ENCODE peak calls at places on chromosome X, in four cellular contexts. M, F, Q and K are unnamed samples.

GRCh38 chrX:107678957-107679740 is 50.8 kb downstream of the PRPS1 start:
- DNase-seq in M (no peak), F (peak; percentile 71), Q (peak; percentile 84), K (no peak)

GRCh38 chrX:124362072-124362471 is 15.7 kb downstream of the SH2D1A start:
- DNase-seq in M (no peak), F (no peak), Q (no peak), K (no peak)

GRCh38 chrX:69371159-69371558 is 133.0 kb upstream of the NALF2 start:
- DNase-seq in M (no peak), F (no peak), Q (no peak), K (no peak)

GRCh38 chrX:37922926-37923325 is 75.6 kb upstream of the DYNLT3 start:
- DNase-seq in M (no peak), F (no peak), Q (no peak), K (no peak)

GRCh38 chrX:133085785-133086184 is 11.1 kb downstream of the USP26 start:
- DNase-seq in M (no peak), F (no peak), Q (no peak), K (peak; percentile 13)

GRCh38 chrX:95949588-95949987 is 735.1 kb upstream of the DIAPH2 start:
- DNase-seq in M (no peak), F (no peak), Q (no peak), K (peak; percentile 76)

GRCh38 chrX:115339441-115340025 is 50.0 kb downstream of the LUZP4 start:
- DNase-seq in M (no peak), F (peak; percentile 21), Q (peak; percentile 26), K (peak; percentile 71)

GRCh38 chrX:128717635-128718578 is 665.7 kb upstream of the ACTRT1 start:
- DNase-seq in M (no peak), F (no peak), Q (no peak), K (no peak)

GRCh38 chrX:21176927-21177571 is 197.2 kb upstream of the CNKSR2 start:
- DNase-seq in M (no peak), F (no peak), Q (no peak), K (no peak)

GRCh38 chrX:118550792-118551191 is 55.2 kb downstream of the DOCK11 start:
- DNase-seq in M (no peak), F (peak; percentile 28), Q (no peak), K (peak; percentile 50)

GRCh38 chrX:80879916-80880315 is 70.2 kb upstream of the BRWD3 start:
- DNase-seq in M (peak; percentile 1), F (peak; percentile 5), Q (no peak), K (no peak)

GRCh38 chrX:100615015-100615414 is 21.6 kb downstream of the TSPAN6 start:
- DNase-seq in M (peak; percentile 76), F (peak; percentile 68), Q (peak; percentile 75), K (peak; percentile 67)

GRCh38 chrX:46218373-46218772 is 326.8 kb downstream of the ZNF674 start:
- DNase-seq in M (no peak), F (no peak), Q (no peak), K (peak; percentile 1)

GRCh38 chrX:97563531-97564133 is 679.9 kb downstream of the RPA4 start:
- DNase-seq in M (no peak), F (peak; percentile 71), Q (peak; percentile 72), K (no peak)

GRCh38 chrX:149881081-149881711 is at the start of gene MAGEA8:
- DNase-seq in M (peak; percentile 15), F (no peak), Q (no peak), K (peak; percentile 60)

GRCh38 chrX:84221181-84221580 is 33.2 kb upstream of the RPS6KA6 start:
- DNase-seq in M (no peak), F (no peak), Q (no peak), K (no peak)

GRCh38 chrX:22800360-22800759 is 199.4 kb upstream of the DDX53 start:
- DNase-seq in M (peak; percentile 78), F (peak; percentile 89), Q (peak; percentile 88), K (peak; percentile 56)

GRCh38 chrX:111352424-111352823 is 59.6 kb downstream of the DCX start:
- DNase-seq in M (no peak), F (no peak), Q (peak; percentile 80), K (no peak)

GRCh38 chrX:54029543-54030143 is 14.6 kb downstream of the PHF8 start:
- DNase-seq in M (no peak), F (no peak), Q (no peak), K (no peak)

GRCh38 chrX:57674861-57675260 is 5.2 kb downstream of the NLRP2B start:
- DNase-seq in M (no peak), F (no peak), Q (no peak), K (no peak)

GRCh38 chrX:146224442-146224841 is 406.8 kb downstream of the SLITRK2 start:
- DNase-seq in M (peak; percentile 42), F (no peak), Q (no peak), K (no peak)

GRCh38 chrX:40854242-40854641 is 118.9 kb upstream of the MED14 start:
- DNase-seq in M (no peak), F (no peak), Q (no peak), K (no peak)

GRCh38 chrX:40852573-40852972 is 117.2 kb upstream of the MED14 start:
- DNase-seq in M (peak; percentile 15), F (no peak), Q (no peak), K (no peak)

GRCh38 chrX:40853004-40853815 is 117.9 kb upstream of the MED14 start:
- DNase-seq in M (no peak), F (no peak), Q (no peak), K (no peak)

GRCh38 chrX:40855411-40855810 is 120.1 kb upstream of the MED14 start:
- DNase-seq in M (no peak), F (no peak), Q (no peak), K (no peak)

DNA sequence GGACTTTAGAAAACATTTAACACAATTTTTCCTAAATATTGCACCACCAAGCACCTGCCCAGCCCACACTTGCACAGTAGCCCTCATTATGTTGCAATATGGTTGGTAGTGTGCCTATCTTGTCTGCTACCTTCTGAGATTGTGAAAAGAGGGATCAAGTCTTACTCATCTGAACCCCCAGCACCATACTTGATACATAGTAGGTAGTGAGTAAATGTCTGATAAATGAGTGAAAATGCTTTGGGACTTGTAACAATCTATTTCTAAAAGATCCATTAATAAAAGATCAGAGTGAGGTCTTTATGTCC is 118.4 kb upstream of the MED14 start:
- DNase-seq in M (no peak), F (no peak), Q (no peak), K (peak; percentile 34)
- H3K4ac ChIP-seq in M (no peak overlapping the region), F (no peak overlapping the region), Q (no peak overlapping the region), K (no peak overlapping the region)

GRCh38 chrX:40580537-40581332 is at the start of gene ATP6AP2:
- DNase-seq in M (peak; percentile 97), F (peak; percentile 90), Q (peak; percentile 94), K (peak; percentile 92)
- H4K8ac ChIP-seq in M (no peak within 1 kb of the TSS), F (peak within 1 kb of the TSS; percentile 96), Q (peak within 1 kb of the TSS; percentile 82), K (peak within 1 kb of the TSS; percentile 98)

GRCh38 chrX:137568741-137569469 is 3.0 kb downstream of the ZIC3 start:
- DNase-seq in M (peak; percentile 43), F (no peak), Q (no peak), K (no peak)

GRCh38 chrX:137566746-137567473 is 983 bp downstream of the ZIC3 start:
- DNase-seq in M (peak; percentile 25), F (no peak), Q (no peak), K (no peak)

GRCh38 chrX:137567474-137568232 is 1.7 kb downstream of the ZIC3 start:
- DNase-seq in M (peak; percentile 34), F (no peak), Q (no peak), K (no peak)

GRCh38 chrX:137565921-137566745 is at the start of gene ZIC3:
- DNase-seq in M (peak; percentile 91), F (no peak), Q (peak; percentile 0), K (no peak)

DNA sequence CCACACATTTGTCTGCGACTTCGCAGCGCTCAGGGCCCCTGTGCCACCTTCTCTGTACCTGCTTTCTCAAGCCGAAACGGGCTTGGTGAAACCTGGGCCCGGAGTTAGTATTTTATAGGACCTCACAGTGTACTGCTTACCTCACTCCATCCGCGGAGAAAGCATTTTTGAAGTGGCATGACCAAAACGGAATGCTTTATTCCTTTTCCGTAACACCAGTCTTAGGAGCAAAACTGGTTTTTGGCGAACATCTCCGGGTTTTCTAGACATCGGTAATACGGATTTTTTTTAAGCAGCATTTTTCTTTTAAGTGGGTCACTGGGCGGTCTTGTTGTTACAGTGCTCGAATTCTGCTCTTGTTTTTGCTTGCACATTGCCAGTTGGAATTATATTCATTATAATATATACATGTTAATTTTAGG is 3.6 kb downstream of the ZIC3 start:
- DNase-seq in M (no peak), F (no peak), Q (no peak), K (no peak)
- H3K4ac ChIP-seq in M (no peak overlapping the region), F (no peak overlapping the region), Q (no peak overlapping the region), K (no peak overlapping the region)

GRCh38 chrX:150903110-150903508 is 4.6 kb upstream of the CD99L2 start:
- DNase-seq in M (peak; percentile 75), F (no peak), Q (no peak), K (no peak)

GRCh38 chrX:150898343-150899190 is at the start of gene CD99L2:
- DNase-seq in M (peak; percentile 91), F (peak; percentile 78), Q (peak; percentile 84), K (peak; percentile 84)

GRCh38 chrX:150905293-150905692 is 6.8 kb upstream of the CD99L2 start:
- DNase-seq in M (no peak), F (no peak), Q (no peak), K (no peak)

GRCh38 chrX:150899191-150899757 is 806 bp upstream of the CD99L2 start:
- DNase-seq in M (peak; percentile 59), F (peak; percentile 6), Q (peak; percentile 29), K (peak; percentile 47)

DNA sequence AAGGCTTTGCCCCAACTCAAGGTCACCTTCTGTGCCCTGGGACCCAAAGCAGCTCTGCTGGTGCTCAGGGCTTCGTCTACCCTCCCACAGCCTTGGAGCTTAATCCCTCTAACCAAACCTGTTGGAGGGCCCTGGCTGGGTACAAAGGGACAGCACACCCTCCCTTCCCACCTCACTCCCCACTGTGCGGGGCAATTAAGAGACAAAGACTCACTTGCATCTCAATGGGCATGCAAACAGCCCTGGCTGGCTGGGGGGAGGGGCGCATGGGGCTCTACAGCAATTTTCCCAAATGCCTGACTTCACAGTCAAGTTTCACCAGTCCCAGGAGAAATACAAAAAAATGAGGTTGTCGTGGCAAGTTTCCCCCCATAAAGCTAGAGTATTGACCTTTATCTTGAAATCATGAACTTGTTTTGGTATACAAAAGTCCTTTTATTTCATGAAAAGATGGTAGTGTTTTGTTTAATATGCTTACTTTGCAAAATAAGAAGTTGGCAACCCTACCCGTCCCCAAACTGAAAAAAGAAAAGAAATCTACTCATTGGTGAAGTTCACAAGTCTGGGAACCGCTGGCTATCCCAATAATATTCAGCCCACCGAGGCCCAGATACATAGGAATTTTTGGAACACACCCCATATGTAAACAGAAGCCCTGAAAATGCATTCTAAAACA is 4.1 kb upstream of the CD99L2 start:
- DNase-seq in M (peak; percentile 96), F (no peak), Q (no peak), K (no peak)
- H4K8ac ChIP-seq in M (no peak overlapping the region), F (no peak overlapping the region), Q (no peak overlapping the region), K (no peak overlapping the region)